ENCODE peak calls at places on chromosomes 6 and 20, in four cellular contexts. O, D, Q and Y are unnamed samples.

GRCh38 chr6:107489636-107490567 is at the start of gene SOBP:
- DNase-seq in O (no peak), D (peak), Q (peak), Y (no peak)

GRCh38 chr20:48793776-48794175 is 34.0 kb downstream of the PREX1 start:
- DNase-seq in O (no peak), D (no peak), Q (no peak), Y (no peak)

GRCh38 chr6:26288155-26288554 is 76.8 kb upstream of the BTN3A2 start:
- DNase-seq in O (no peak), D (no peak), Q (no peak), Y (no peak)

GRCh38 chr6:149129401-149130077 is 188.0 kb upstream of the TAB2 start:
- DNase-seq in O (peak), D (peak), Q (no peak), Y (no peak)

GRCh38 chr6:32665621-32666140 is 776 bp downstream of the HLA-DQB1 start:
- DNase-seq in O (no peak), D (no peak), Q (no peak), Y (no peak)

GRCh38 chr6:103522045-103522444 is 1337.7 kb downstream of the HACE1 start:
- DNase-seq in O (no peak), D (no peak), Q (no peak), Y (no peak)

GRCh38 chr6:28643017-28643740 is 117.5 kb downstream of the GPX5 start:
- DNase-seq in O (no peak), D (peak), Q (no peak), Y (no peak)

GRCh38 chr6:148530976-148531375 is 188.3 kb downstream of the SASH1 start:
- DNase-seq in O (no peak), D (peak), Q (no peak), Y (no peak)

GRCh38 chr20:41175201-41175651 is 37.9 kb downstream of the PLCG1 start:
- DNase-seq in O (no peak), D (no peak), Q (no peak), Y (no peak)

GRCh38 chr6:153167907-153168306 is 36.8 kb upstream of the RGS17 start:
- DNase-seq in O (peak), D (peak), Q (no peak), Y (no peak)

GRCh38 chr6:122432816-122433215 is 33.4 kb downstream of the HSF2 start:
- DNase-seq in O (no peak), D (no peak), Q (no peak), Y (no peak)

GRCh38 chr20:14997791-14998190 is 660.4 kb upstream of the FLRT3 start:
- DNase-seq in O (no peak), D (peak), Q (no peak), Y (no peak)

GRCh38 chr20:57990396-57990987 is 238.0 kb downstream of the ANKRD60 start:
- DNase-seq in O (peak), D (peak), Q (no peak), Y (no peak)

GRCh38 chr20:44694159-44694558 is 21.0 kb upstream of the CCN5 start:
- DNase-seq in O (no peak), D (no peak), Q (no peak), Y (no peak)

GRCh38 chr6:43886067-43886461 is 116.1 kb downstream of the VEGFA start:
- DNase-seq in O (no peak), D (no peak), Q (peak), Y (no peak)

GRCh38 chr6:138724015-138724414 is 49.6 kb upstream of the CCDC28A start:
- DNase-seq in O (peak), D (peak), Q (no peak), Y (no peak)

GRCh38 chr6:158718431-158719126 is 68.7 kb downstream of the SYTL3 start:
- DNase-seq in O (no peak), D (peak), Q (peak), Y (no peak)

GRCh38 chr20:44392776-44393607 is 37.5 kb downstream of the HNF4A start:
- DNase-seq in O (no peak), D (no peak), Q (no peak), Y (peak)

GRCh38 chr6:39731565-39731964 is 6.4 kb upstream of the KIF6 start:
- DNase-seq in O (no peak), D (peak), Q (no peak), Y (no peak)

GRCh38 chr6:105402090-105402980 is 547 bp downstream of the PREP start:
- DNase-seq in O (no peak), D (peak), Q (peak), Y (peak)

GRCh38 chr6:8192597-8192996 is 90.2 kb upstream of the EEF1E1 start:
- DNase-seq in O (no peak), D (no peak), Q (no peak), Y (no peak)

GRCh38 chr20:43936371-43936770 is 21.7 kb downstream of the TOX2 start:
- DNase-seq in O (no peak), D (no peak), Q (no peak), Y (no peak)

GRCh38 chr6:148868314-148868713 is 121.5 kb downstream of the UST start:
- DNase-seq in O (peak), D (peak), Q (no peak), Y (no peak)

GRCh38 chr20:31573555-31574295 is 31.4 kb upstream of the ID1 start:
- DNase-seq in O (no peak), D (no peak), Q (peak), Y (no peak)

GRCh38 chr6:166236586-166236985 is 68.9 kb upstream of the TBXT start:
- DNase-seq in O (no peak), D (no peak), Q (no peak), Y (no peak)

GRCh38 chr6:109076421-109076820 is 18.2 kb downstream of the SESN1 start:
- DNase-seq in O (no peak), D (no peak), Q (no peak), Y (no peak)

GRCh38 chr6:167030222-167031072 is 31.2 kb downstream of the CEP43 start:
- DNase-seq in O (no peak), D (peak), Q (no peak), Y (no peak)

GRCh38 chr6:135030532-135031178 is 24.0 kb downstream of the HBS1L start:
- DNase-seq in O (no peak), D (peak), Q (no peak), Y (no peak)

GRCh38 chr20:8661229-8662023 is 407.5 kb upstream of the PLCB4 start:
- DNase-seq in O (no peak), D (no peak), Q (no peak), Y (no peak)

GRCh38 chr6:149450679-149451360 is 34.0 kb downstream of the ZC3H12D start:
- DNase-seq in O (no peak), D (no peak), Q (peak), Y (no peak)

GRCh38 chr6:9537381-9537780 is 877.5 kb downstream of the TFAP2A start:
- DNase-seq in O (peak), D (peak), Q (no peak), Y (no peak)

GRCh38 chr6:151070666-151071065 is 169.1 kb upstream of the AKAP12 start:
- DNase-seq in O (peak), D (peak), Q (peak), Y (no peak)

GRCh38 chr6:100504786-100505737 is 40.3 kb upstream of the SIM1 start:
- DNase-seq in O (peak), D (peak), Q (no peak), Y (no peak)

GRCh38 chr6:45415778-45416518 is 38.2 kb upstream of the SUPT3H start:
- DNase-seq in O (no peak), D (no peak), Q (no peak), Y (no peak)

GRCh38 chr20:37475258-37475657 is 45.8 kb upstream of the NNAT start:
- DNase-seq in O (no peak), D (no peak), Q (peak), Y (no peak)

GRCh38 chr6:105594821-105595220 is 191.9 kb upstream of the PREP start:
- DNase-seq in O (no peak), D (no peak), Q (no peak), Y (no peak)

GRCh38 chr20:819680-820327 is 13.7 kb upstream of the FAM110A start:
- DNase-seq in O (no peak), D (no peak), Q (no peak), Y (no peak)
- TF ChIP-seq CTCF in O (no peak), D (no peak), Q (no peak), Y (no peak)

DNA sequence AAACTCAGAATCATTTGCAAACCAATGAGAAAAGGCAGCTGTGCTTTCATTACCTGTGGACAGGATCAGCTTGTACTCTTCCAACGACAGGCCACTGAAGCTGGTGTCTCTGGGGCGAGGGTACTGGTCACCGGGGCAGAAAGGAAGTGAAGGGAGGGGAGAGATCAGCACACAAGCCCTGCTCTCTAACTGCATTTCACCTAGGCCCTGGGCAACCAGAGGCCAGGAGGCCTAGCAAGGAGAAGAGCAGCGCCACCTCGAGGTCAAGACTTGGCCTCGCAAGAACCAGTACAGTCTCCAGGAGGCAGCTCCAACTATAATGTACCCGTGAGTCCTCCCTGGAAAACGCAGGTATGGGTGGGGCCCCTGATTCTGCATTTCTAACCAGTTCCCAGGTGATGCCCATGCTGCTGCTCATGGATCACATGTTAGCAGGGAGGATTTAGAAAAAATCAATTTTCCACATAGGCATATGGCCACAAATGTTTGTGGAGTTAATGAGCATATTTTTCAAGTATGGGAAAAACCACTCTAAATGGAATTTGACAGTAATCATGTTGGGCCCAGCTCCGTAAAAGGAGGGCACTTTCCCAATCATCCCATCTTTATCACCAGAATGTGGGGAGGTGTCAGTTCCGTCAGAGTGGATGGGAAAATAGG is 11.0 kb downstream of the UQCC2 start:
- DNase-seq in O (no peak), D (peak), Q (peak), Y (no peak)
- TF ChIP-seq CTCF in O (peak), D (peak), Q (peak), Y (peak)

GRCh38 chr6:24933868-24934401 is 1.8 kb downstream of the RIPOR2 start:
- DNase-seq in O (no peak), D (peak), Q (no peak), Y (no peak)
- TF ChIP-seq CTCF in O (peak), D (peak), Q (no peak), Y (peak)

GRCh38 chr6:52975580-52975979 is 19.5 kb downstream of the GSTA4 start:
- DNase-seq in O (peak), D (peak), Q (no peak), Y (no peak)
- TF ChIP-seq CTCF in O (peak), D (no peak), Q (no peak), Y (peak)

DNA sequence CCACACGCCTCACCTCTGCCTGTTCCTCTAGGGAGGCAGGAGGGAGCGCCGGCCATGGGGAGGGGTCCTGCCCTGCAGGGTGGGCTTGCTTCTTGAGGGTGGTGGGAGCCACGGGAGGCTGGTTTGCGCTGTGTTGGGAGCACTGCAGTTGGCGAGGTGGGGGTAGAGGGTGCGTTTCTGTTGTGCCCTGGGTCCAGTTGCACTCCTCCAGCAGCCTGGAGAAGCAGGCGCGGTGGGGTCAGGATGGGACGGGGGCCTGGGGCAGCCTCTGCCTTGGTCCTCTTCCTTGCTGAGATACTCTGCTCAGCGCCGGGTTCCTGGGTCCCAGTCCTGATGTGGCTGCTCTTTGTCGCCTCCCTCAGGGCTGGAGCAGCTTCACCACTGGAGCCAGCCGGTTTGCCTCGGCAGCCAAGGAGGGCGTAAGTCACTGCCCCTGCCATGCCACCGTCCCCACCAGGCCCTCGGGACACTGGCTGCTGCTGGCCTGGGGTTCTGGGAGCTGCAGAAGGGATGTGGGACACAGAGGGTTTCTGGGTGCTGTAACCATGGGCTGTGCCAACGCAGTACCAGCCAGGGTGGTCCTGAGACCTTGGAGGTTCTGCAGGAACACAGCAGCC is 8.4 kb downstream of the ARFGAP1 start:
- DNase-seq in O (no peak), D (no peak), Q (no peak), Y (no peak)
- TF ChIP-seq CTCF in O (peak), D (peak), Q (no peak), Y (peak)

GRCh38 chr6:17469006-17469972 is 75.9 kb downstream of the CAP2 start:
- DNase-seq in O (no peak), D (peak), Q (no peak), Y (no peak)
- TF ChIP-seq CTCF in O (peak), D (peak), Q (peak), Y (peak)

GRCh38 chr20:10469599-10469998 is 34.5 kb downstream of the SLX4IP start:
- DNase-seq in O (peak), D (peak), Q (peak), Y (no peak)
- TF ChIP-seq CTCF in O (peak), D (peak), Q (peak), Y (peak)

DNA sequence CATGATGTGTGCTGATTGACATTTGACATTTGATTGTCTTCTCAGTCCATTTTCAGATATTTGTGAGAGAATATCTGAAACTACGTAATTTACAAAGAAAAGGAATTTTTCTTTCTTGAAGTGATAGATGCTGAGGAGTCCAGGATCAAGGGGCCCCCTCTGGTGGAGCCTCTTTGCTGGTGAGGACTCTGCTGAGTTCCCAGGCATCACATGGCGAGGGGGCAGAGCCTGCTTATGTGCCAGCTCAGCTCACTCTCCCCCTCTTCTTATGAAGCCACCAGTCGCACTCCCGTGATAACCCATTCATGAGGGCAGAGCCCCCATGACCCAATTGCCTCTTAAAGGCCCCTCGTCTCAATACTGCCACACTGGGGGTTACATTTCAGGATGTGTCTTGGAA is 91.3 kb downstream of the RPP40 start:
- DNase-seq in O (no peak), D (no peak), Q (no peak), Y (no peak)
- TF ChIP-seq CTCF in O (no peak), D (peak), Q (no peak), Y (peak)